ENCODE peak calls at places on chromosomes 13 and 19, in seven cellular contexts. T is left lung, A is AG08396, G is T-helper 2 cell, H is posterior vena cava, N is GM03348, E is AG09319. S is an unnamed sample.

GRCh38 chr19:51687791-51688664 is 5.1 kb upstream of the SPACA6 start:
- DNase-seq in T (peak; percentile 55), A (peak; percentile 67), G (no peak), H (peak; percentile 90), N (peak; percentile 74), E (no peak), S (peak; percentile 59)

GRCh38 chr19:6700586-6701316 is 19.7 kb downstream of the C3 start:
- DNase-seq in T (no peak), A (no peak), G (no peak), H (peak; percentile 7), N (no peak), E (no peak), S (no peak)

GRCh38 chr19:44626067-44626624 is 12.8 kb downstream of the IGSF23 start:
- DNase-seq in T (no peak), A (peak; percentile 85), G (no peak), H (no peak), N (peak; percentile 88), E (peak; percentile 86), S (no peak)

GRCh38 chr19:50772408-50773311 is 2.4 kb downstream of the GPR32 start:
- DNase-seq in T (no peak), A (peak; percentile 61), G (no peak), H (no peak), N (no peak), E (no peak), S (no peak)

GRCh38 chr13:22757530-22758120 is 423.2 kb upstream of the SGCG start:
- DNase-seq in T (no peak), A (peak; percentile 22), G (no peak), H (no peak), N (peak; percentile 42), E (no peak), S (no peak)

GRCh38 chr13:32225494-32225931 is 89.7 kb downstream of the ZAR1L start:
- DNase-seq in T (no peak), A (peak; percentile 39), G (no peak), H (no peak), N (peak; percentile 48), E (peak; percentile 46), S (no peak)

GRCh38 chr13:99314640-99315176 is 7.5 kb upstream of the GPR183 start:
- DNase-seq in T (no peak), A (no peak), G (peak; percentile 49), H (no peak), N (no peak), E (no peak), S (no peak)

GRCh38 chr13:78370231-78370630 is 233.1 kb downstream of the POU4F1 start:
- DNase-seq in T (no peak), A (no peak), G (no peak), H (no peak), N (no peak), E (no peak), S (no peak)

GRCh38 chr19:5017235-5017634 is 48.3 kb downstream of the KDM4B start:
- DNase-seq in T (no peak), A (no peak), G (no peak), H (no peak), N (no peak), E (no peak), S (no peak)

GRCh38 chr13:83879431-83880171 is 2.7 kb downstream of the SLITRK1 start:
- DNase-seq in T (no peak), A (no peak), G (no peak), H (peak; percentile 64), N (peak; percentile 51), E (no peak), S (no peak)

GRCh38 chr13:49214917-49215376 is 5.2 kb upstream of the MLNR start:
- DNase-seq in T (peak; percentile 68), A (no peak), G (peak; percentile 14), H (no peak), N (no peak), E (no peak), S (peak; percentile 71)

GRCh38 chr19:5394907-5395505 is 54.4 kb upstream of the PTPRS start:
- DNase-seq in T (no peak), A (no peak), G (no peak), H (no peak), N (no peak), E (no peak), S (no peak)

GRCh38 chr19:660793-661426 is 2.1 kb downstream of the RNF126 start:
- DNase-seq in T (no peak), A (no peak), G (no peak), H (no peak), N (no peak), E (no peak), S (no peak)

GRCh38 chr19:3670258-3670795 is 29.9 kb downstream of the PIP5K1C start:
- DNase-seq in T (no peak), A (peak; percentile 97), G (no peak), H (peak; percentile 96), N (peak; percentile 94), E (peak; percentile 84), S (no peak)

GRCh38 chr19:6092329-6093286 is 17.7 kb downstream of the RFX2 start:
- DNase-seq in T (peak; percentile 90), A (peak; percentile 85), G (no peak), H (peak; percentile 96), N (peak; percentile 77), E (peak; percentile 62), S (peak; percentile 93)

GRCh38 chr19:11963566-11964355 is 1.1 kb upstream of the ZNF763 start:
- DNase-seq in T (peak; percentile 78), A (peak; percentile 80), G (peak; percentile 61), H (peak; percentile 95), N (peak; percentile 89), E (peak; percentile 40), S (peak; percentile 83)

GRCh38 chr13:97316390-97316789 is 94.3 kb downstream of the MBNL2 start:
- DNase-seq in T (no peak), A (no peak), G (no peak), H (no peak), N (no peak), E (no peak), S (no peak)

GRCh38 chr13:31052478-31052877 is 109.2 kb downstream of the HSPH1 start:
- DNase-seq in T (no peak), A (no peak), G (no peak), H (no peak), N (no peak), E (no peak), S (no peak)

GRCh38 chr19:33248553-33248953 is 22.9 kb upstream of the SLC7A10 start:
- DNase-seq in T (no peak), A (no peak), G (no peak), H (no peak), N (no peak), E (no peak), S (peak; percentile 41)

GRCh38 chr19:45306522-45307027 is 16.1 kb downstream of the CKM start:
- DNase-seq in T (no peak), A (no peak), G (no peak), H (no peak), N (no peak), E (no peak), S (no peak)

S was measured in lower lobe of right lung.